ENCODE peak calls at places on chromosomes 1 and 21, in nine cellular contexts. One of them, this sample, is unnamed. For H3K4me1, the result is how much of the 10 kb centered on the place peaks cover.

GRCh38 chr1:237736372-237737029 is 154.2 kb downstream of the ZP4 start:
- DNase-seq in CD8-positive, alpha-beta memory T cell: peak
- DNase-seq in tibial artery: no peak
- DNase-seq in colonic mucosa: no peak
- DNase-seq in small intestine: peak
- DNase-seq in A549: peak
- DNase-seq in endothelial cell of umbilical vein: no peak
- DNase-seq in thyroid gland: no peak
- DNase-seq in body of pancreas: no peak
- DNase-seq in this sample: no peak

GRCh38 chr1:6109688-6110087 is 64.0 kb downstream of the KCNAB2 start:
- DNase-seq in A549: no peak
- DNase-seq in small intestine: no peak
- DNase-seq in colonic mucosa: no peak
- DNase-seq in CD8-positive, alpha-beta memory T cell: no peak
- DNase-seq in endothelial cell of umbilical vein: no peak
- DNase-seq in thyroid gland: no peak
- DNase-seq in tibial artery: no peak
- DNase-seq in body of pancreas: no peak
- DNase-seq in this sample: no peak

GRCh38 chr1:7278045-7278444 is 492.8 kb downstream of the CAMTA1 start:
- DNase-seq in CD8-positive, alpha-beta memory T cell: no peak
- DNase-seq in tibial artery: no peak
- DNase-seq in small intestine: peak
- DNase-seq in thyroid gland: no peak
- DNase-seq in colonic mucosa: peak
- DNase-seq in body of pancreas: no peak
- DNase-seq in A549: peak
- DNase-seq in endothelial cell of umbilical vein: no peak
- DNase-seq in this sample: no peak

GRCh38 chr1:221816899-221817298 is 75.0 kb upstream of the DUSP10 start:
- DNase-seq in body of pancreas: no peak
- DNase-seq in thyroid gland: no peak
- DNase-seq in A549: peak
- DNase-seq in endothelial cell of umbilical vein: no peak
- DNase-seq in CD8-positive, alpha-beta memory T cell: no peak
- DNase-seq in small intestine: no peak
- DNase-seq in tibial artery: no peak
- DNase-seq in colonic mucosa: no peak
- DNase-seq in this sample: peak

GRCh38 chr1:157155658-157156057 is 17.5 kb upstream of the ETV3 start:
- DNase-seq in CD8-positive, alpha-beta memory T cell: no peak
- DNase-seq in endothelial cell of umbilical vein: no peak
- DNase-seq in thyroid gland: no peak
- DNase-seq in colonic mucosa: no peak
- DNase-seq in tibial artery: no peak
- DNase-seq in small intestine: no peak
- DNase-seq in body of pancreas: peak
- DNase-seq in A549: peak
- DNase-seq in this sample: no peak

GRCh38 chr1:87327362-87328120 is 1.1 kb upstream of the LMO4 start:
- DNase-seq in thyroid gland: no peak
- DNase-seq in CD8-positive, alpha-beta memory T cell: no peak
- DNase-seq in body of pancreas: no peak
- DNase-seq in colonic mucosa: no peak
- DNase-seq in small intestine: no peak
- DNase-seq in tibial artery: no peak
- DNase-seq in endothelial cell of umbilical vein: no peak
- DNase-seq in A549: no peak
- DNase-seq in this sample: no peak

GRCh38 chr1:178869114-178869697 is 1.7 kb downstream of the ANGPTL1 start:
- DNase-seq in body of pancreas: no peak
- DNase-seq in small intestine: no peak
- DNase-seq in CD8-positive, alpha-beta memory T cell: no peak
- DNase-seq in thyroid gland: no peak
- DNase-seq in A549: no peak
- DNase-seq in endothelial cell of umbilical vein: peak
- DNase-seq in colonic mucosa: no peak
- DNase-seq in tibial artery: no peak
- DNase-seq in this sample: no peak

GRCh38 chr1:75079535-75080290 is 54.5 kb upstream of the LHX8 start:
- DNase-seq in thyroid gland: no peak
- DNase-seq in colonic mucosa: no peak
- DNase-seq in CD8-positive, alpha-beta memory T cell: no peak
- DNase-seq in endothelial cell of umbilical vein: peak
- DNase-seq in body of pancreas: no peak
- DNase-seq in tibial artery: no peak
- DNase-seq in small intestine: no peak
- DNase-seq in A549: no peak
- DNase-seq in this sample: peak

GRCh38 chr1:34924759-34925555 is 4.5 kb downstream of the DLGAP3 start:
- DNase-seq in endothelial cell of umbilical vein: peak
- DNase-seq in CD8-positive, alpha-beta memory T cell: peak
- DNase-seq in tibial artery: no peak
- DNase-seq in colonic mucosa: peak
- DNase-seq in thyroid gland: peak
- DNase-seq in body of pancreas: peak
- DNase-seq in small intestine: peak
- DNase-seq in A549: peak
- DNase-seq in this sample: peak

GRCh38 chr1:53738205-53739108 is 507 bp downstream of the GLIS1 start:
- DNase-seq in tibial artery: no peak
- DNase-seq in thyroid gland: peak
- DNase-seq in small intestine: no peak
- DNase-seq in body of pancreas: no peak
- DNase-seq in colonic mucosa: no peak
- DNase-seq in CD8-positive, alpha-beta memory T cell: no peak
- DNase-seq in A549: no peak
- DNase-seq in endothelial cell of umbilical vein: peak
- DNase-seq in this sample: no peak

GRCh38 chr1:229139320-229139719 is 131.6 kb upstream of the RAB4A start:
- DNase-seq in endothelial cell of umbilical vein: no peak
- DNase-seq in CD8-positive, alpha-beta memory T cell: no peak
- DNase-seq in small intestine: no peak
- DNase-seq in body of pancreas: no peak
- DNase-seq in tibial artery: no peak
- DNase-seq in A549: no peak
- DNase-seq in thyroid gland: no peak
- DNase-seq in colonic mucosa: no peak
- DNase-seq in this sample: no peak

GRCh38 chr21:31444061-31444460 is 100.0 kb upstream of the TIAM1 start:
- DNase-seq in small intestine: no peak
- DNase-seq in body of pancreas: peak
- DNase-seq in CD8-positive, alpha-beta memory T cell: no peak
- DNase-seq in thyroid gland: no peak
- DNase-seq in tibial artery: no peak
- DNase-seq in colonic mucosa: no peak
- DNase-seq in A549: no peak
- DNase-seq in endothelial cell of umbilical vein: no peak
- DNase-seq in this sample: no peak

GRCh38 chr1:93612510-93612909 is 69.1 kb downstream of the BCAR3 start:
- DNase-seq in tibial artery: no peak
- DNase-seq in small intestine: no peak
- DNase-seq in A549: no peak
- DNase-seq in colonic mucosa: no peak
- DNase-seq in endothelial cell of umbilical vein: no peak
- DNase-seq in CD8-positive, alpha-beta memory T cell: no peak
- DNase-seq in thyroid gland: no peak
- DNase-seq in body of pancreas: no peak
- DNase-seq in this sample: no peak

GRCh38 chr1:93609536-93609935 is 72.1 kb downstream of the BCAR3 start:
- DNase-seq in thyroid gland: no peak
- DNase-seq in body of pancreas: no peak
- DNase-seq in tibial artery: no peak
- DNase-seq in A549: no peak
- DNase-seq in colonic mucosa: no peak
- DNase-seq in endothelial cell of umbilical vein: no peak
- DNase-seq in small intestine: no peak
- DNase-seq in CD8-positive, alpha-beta memory T cell: no peak
- DNase-seq in this sample: no peak

GRCh38 chr1:93613895-93614294 is 67.7 kb downstream of the BCAR3 start:
- DNase-seq in CD8-positive, alpha-beta memory T cell: no peak
- DNase-seq in thyroid gland: peak
- DNase-seq in body of pancreas: peak
- DNase-seq in A549: no peak
- DNase-seq in small intestine: no peak
- DNase-seq in colonic mucosa: peak
- DNase-seq in endothelial cell of umbilical vein: no peak
- DNase-seq in tibial artery: peak
- DNase-seq in this sample: no peak

GRCh38 chr1:93614550-93615200 is 67.0 kb downstream of the BCAR3 start:
- DNase-seq in endothelial cell of umbilical vein: no peak
- DNase-seq in A549: no peak
- DNase-seq in body of pancreas: no peak
- DNase-seq in thyroid gland: no peak
- DNase-seq in small intestine: peak
- DNase-seq in CD8-positive, alpha-beta memory T cell: no peak
- DNase-seq in colonic mucosa: peak
- DNase-seq in tibial artery: no peak
- DNase-seq in this sample: no peak

GRCh38 chr1:93611656-93612055 is 70.0 kb downstream of the BCAR3 start:
- DNase-seq in tibial artery: no peak
- DNase-seq in endothelial cell of umbilical vein: peak
- DNase-seq in A549: no peak
- DNase-seq in small intestine: no peak
- DNase-seq in thyroid gland: no peak
- DNase-seq in body of pancreas: no peak
- DNase-seq in CD8-positive, alpha-beta memory T cell: no peak
- DNase-seq in colonic mucosa: no peak
- DNase-seq in this sample: no peak
- H3K4me1 ChIP-seq in tibial artery: under half
- H3K4me1 ChIP-seq in endothelial cell of umbilical vein: under half
- H3K4me1 ChIP-seq in A549: half or more
- H3K4me1 ChIP-seq in small intestine: under half
- H3K4me1 ChIP-seq in thyroid gland: under half
- H3K4me1 ChIP-seq in body of pancreas: under half
- H3K4me1 ChIP-seq in CD8-positive, alpha-beta memory T cell: under half
- H3K4me1 ChIP-seq in colonic mucosa: under half
- H3K4me1 ChIP-seq in this sample: half or more

GRCh38 chr1:235077571-235078479 is 50.8 kb downstream of the TOMM20 start:
- DNase-seq in thyroid gland: no peak
- DNase-seq in CD8-positive, alpha-beta memory T cell: no peak
- DNase-seq in endothelial cell of umbilical vein: peak
- DNase-seq in A549: peak
- DNase-seq in small intestine: no peak
- DNase-seq in tibial artery: no peak
- DNase-seq in colonic mucosa: no peak
- DNase-seq in body of pancreas: peak
- DNase-seq in this sample: no peak
- H3K27ac ChIP-seq in thyroid gland: peak
- H3K27ac ChIP-seq in CD8-positive, alpha-beta memory T cell: no peak
- H3K27ac ChIP-seq in endothelial cell of umbilical vein: no peak
- H3K27ac ChIP-seq in A549: peak
- H3K27ac ChIP-seq in small intestine: peak
- H3K27ac ChIP-seq in tibial artery: peak
- H3K27ac ChIP-seq in colonic mucosa: peak
- H3K27ac ChIP-seq in body of pancreas: peak
- H3K27ac ChIP-seq in this sample: no peak

GRCh38 chr1:153791856-153792253 is 16.6 kb downstream of the SLC27A3 start:
- DNase-seq in body of pancreas: no peak
- DNase-seq in A549: peak
- DNase-seq in endothelial cell of umbilical vein: no peak
- DNase-seq in CD8-positive, alpha-beta memory T cell: no peak
- DNase-seq in tibial artery: peak
- DNase-seq in thyroid gland: no peak
- DNase-seq in colonic mucosa: no peak
- DNase-seq in small intestine: no peak
- DNase-seq in this sample: peak
- H3K4me3 ChIP-seq in body of pancreas: no peak
- H3K4me3 ChIP-seq in A549: no peak
- H3K4me3 ChIP-seq in endothelial cell of umbilical vein: no peak
- H3K4me3 ChIP-seq in CD8-positive, alpha-beta memory T cell: no peak
- H3K4me3 ChIP-seq in tibial artery: no peak
- H3K4me3 ChIP-seq in thyroid gland: no peak
- H3K4me3 ChIP-seq in colonic mucosa: no peak
- H3K4me3 ChIP-seq in small intestine: no peak
- H3K4me3 ChIP-seq in this sample: no peak

DNA sequence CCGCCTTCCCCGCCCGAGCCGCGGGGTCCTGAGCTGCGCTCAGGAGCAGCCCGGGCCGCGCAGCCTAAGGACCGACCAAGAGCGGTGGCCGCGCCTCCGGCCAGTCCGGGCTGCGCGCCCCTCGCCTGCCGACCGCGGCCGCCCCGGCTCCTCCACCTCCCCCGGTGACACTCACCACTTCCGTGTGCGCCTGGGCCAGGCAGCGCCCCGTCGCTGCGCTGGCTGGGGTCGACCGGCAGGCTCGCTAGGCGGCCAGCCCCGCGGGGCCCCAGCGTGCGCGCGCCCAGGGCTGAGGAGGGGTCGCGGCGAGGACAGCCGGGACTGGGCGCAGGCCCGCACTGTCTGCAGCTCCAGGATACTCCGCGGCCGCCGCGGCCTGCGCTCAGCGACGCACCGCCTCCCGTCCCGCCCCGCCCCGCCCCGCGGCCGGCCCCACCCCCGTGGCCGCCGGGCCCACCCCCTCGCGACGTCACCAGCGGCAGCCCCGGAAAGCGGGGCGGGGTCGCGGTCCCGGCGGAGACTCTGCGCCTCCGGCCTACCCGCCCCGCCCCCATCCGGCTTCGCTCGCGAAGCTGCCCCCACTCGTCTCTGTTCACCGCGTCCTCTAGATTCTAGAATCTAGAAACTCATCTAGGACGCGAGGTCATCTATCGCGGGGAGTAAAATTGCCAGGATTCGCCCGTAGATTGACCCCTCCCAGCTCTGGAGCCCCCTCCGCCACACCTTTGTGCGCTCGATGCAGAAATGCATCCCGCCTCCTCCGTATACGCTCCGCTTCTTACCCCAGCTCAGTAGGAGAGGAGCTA is at the start of gene JAK1:
- DNase-seq in colonic mucosa: peak
- DNase-seq in thyroid gland: peak
- DNase-seq in A549: peak
- DNase-seq in endothelial cell of umbilical vein: peak
- DNase-seq in body of pancreas: peak
- DNase-seq in tibial artery: peak
- DNase-seq in small intestine: peak
- DNase-seq in CD8-positive, alpha-beta memory T cell: peak
- DNase-seq in this sample: peak
- H3K4me1 ChIP-seq in colonic mucosa: under half
- H3K4me1 ChIP-seq in thyroid gland: under half
- H3K4me1 ChIP-seq in A549: half or more
- H3K4me1 ChIP-seq in endothelial cell of umbilical vein: under half
- H3K4me1 ChIP-seq in body of pancreas: under half
- H3K4me1 ChIP-seq in tibial artery: under half
- H3K4me1 ChIP-seq in small intestine: under half
- H3K4me1 ChIP-seq in CD8-positive, alpha-beta memory T cell: under half
- H3K4me1 ChIP-seq in this sample: under half

DNA sequence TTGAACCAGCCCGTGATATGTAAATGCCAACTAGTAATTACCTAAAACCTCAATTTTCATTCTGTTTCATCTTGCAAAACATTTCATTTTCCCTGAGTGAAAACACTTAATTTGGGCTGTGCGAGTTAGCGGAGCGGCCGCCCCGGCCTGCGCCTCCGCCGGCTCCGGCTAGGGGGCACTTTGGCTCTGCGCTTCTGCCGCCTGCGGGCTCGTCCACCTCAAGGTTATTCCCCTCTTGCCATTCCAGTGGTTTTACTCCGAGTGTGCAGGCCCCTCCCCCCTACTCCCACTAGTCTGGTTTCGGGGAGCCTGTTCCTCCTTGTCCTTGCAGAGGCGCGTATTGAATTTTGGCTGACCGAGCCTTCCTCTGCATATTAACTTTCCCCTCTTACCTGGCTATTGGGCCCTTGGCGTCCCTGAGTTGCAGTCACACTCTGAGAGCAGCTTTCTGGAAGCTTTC is 55.6 kb downstream of the PEX14 start:
- DNase-seq in thyroid gland: peak
- DNase-seq in body of pancreas: peak
- DNase-seq in small intestine: no peak
- DNase-seq in tibial artery: no peak
- DNase-seq in colonic mucosa: no peak
- DNase-seq in A549: no peak
- DNase-seq in endothelial cell of umbilical vein: peak
- DNase-seq in CD8-positive, alpha-beta memory T cell: no peak
- DNase-seq in this sample: peak
- H3K27ac ChIP-seq in thyroid gland: peak
- H3K27ac ChIP-seq in body of pancreas: no peak
- H3K27ac ChIP-seq in small intestine: no peak
- H3K27ac ChIP-seq in tibial artery: no peak
- H3K27ac ChIP-seq in colonic mucosa: no peak
- H3K27ac ChIP-seq in A549: peak
- H3K27ac ChIP-seq in endothelial cell of umbilical vein: peak
- H3K27ac ChIP-seq in CD8-positive, alpha-beta memory T cell: no peak
- H3K27ac ChIP-seq in this sample: peak

This sample was measured in SJSA1.